ENCODE peak calls at places on chromosomes 7 and 10, in four cellular contexts. I is GDM1; S is naive thymus-derived CD8-positive, alpha-beta T cell; U is stimulated activated CD8-positive, alpha-beta memory T cell treated with anti-CD3 and anti-CD28 coated beads, Interleukin-2, amount 100 ng/mL, for 1 hour. P is an unnamed sample.

GRCh38 chr10:71229726-71230655 is 17.6 kb downstream of the UNC5B start:
- DNase-seq in I (no peak), S (no peak), U (no peak), P (no peak)

GRCh38 chr7:135704074-135704473 is 23.9 kb downstream of the SLC13A4 start:
- DNase-seq in I (no peak), S (no peak), U (no peak), P (no peak)

GRCh38 chr7:128041203-128041602 is 10.0 kb upstream of the LRRC4 start:
- DNase-seq in I (no peak), S (no peak), U (no peak), P (peak)

GRCh38 chr10:3924344-3924743 is 139.3 kb upstream of the KLF6 start:
- DNase-seq in I (no peak), S (no peak), U (no peak), P (peak)

GRCh38 chr7:131586259-131586658 is 29.8 kb upstream of the PODXL start:
- DNase-seq in I (no peak), S (no peak), U (no peak), P (no peak)

GRCh38 chr10:126160971-126161630 is 227.2 kb downstream of the ADAM12 start:
- DNase-seq in I (no peak), S (no peak), U (no peak), P (peak)

GRCh38 chr10:88849224-88849623 is 2.4 kb downstream of the ANKRD22 start:
- DNase-seq in I (no peak), S (no peak), U (no peak), P (no peak)

GRCh38 chr7:113175525-113176097 is 57.3 kb upstream of the SMIM30 start:
- DNase-seq in I (no peak), S (no peak), U (no peak), P (no peak)

GRCh38 chr10:30542001-30542861 is 87.3 kb downstream of the LYZL2 start:
- DNase-seq in I (no peak), S (no peak), U (no peak), P (no peak)